ENCODE peak calls at places on chromosomes 12 and 14, in ten cellular contexts. G is adipocyte; M is suprapubic skin; L is CD4-positive, alpha-beta memory T cell; F is K562; S is H9; R is foreskin keratinocyte; J is stomach; D is right cardiac atrium; H is cardiac muscle cell. U is an unnamed sample. For H3K27me3 and H3K4me1, the result is how much of the 10 kb centered on the place peaks cover.

GRCh38 chr14:20332386-20332945 is 613 bp downstream of the CCNB1IP1 start:
- DNase-seq in G (peak), S (no peak), D (no peak), J (no peak), L (no peak), M (no peak), H (peak), F (peak), R (no peak), U (no peak)

GRCh38 chr14:85788834-85789233 is 258.9 kb downstream of the FLRT2 start:
- DNase-seq in F (no peak), M (no peak), G (no peak), J (no peak), D (no peak), R (no peak), S (no peak), L (no peak), H (no peak), U (no peak)

GRCh38 chr12:14989790-14990189 is 16.9 kb downstream of the PDE6H start:
- DNase-seq in F (no peak), J (no peak), G (no peak), H (no peak), L (no peak), D (no peak), S (no peak), M (no peak), R (no peak), U (no peak)

GRCh38 chr12:26239508-26240328 is 44.3 kb downstream of the SSPN start:
- DNase-seq in G (peak), R (peak), F (no peak), H (no peak), S (no peak), M (peak), D (peak), J (no peak), L (no peak), U (no peak)

GRCh38 chr12:12365931-12366431 is 9.1 kb downstream of the BORCS5 start:
- DNase-seq in R (no peak), D (no peak), G (peak), L (no peak), F (no peak), S (no peak), H (no peak), M (no peak), J (no peak), U (no peak)

GRCh38 chr14:24055971-24056799 is 4.4 kb downstream of the CARMIL3 start:
- DNase-seq in G (no peak), J (no peak), L (no peak), M (no peak), F (no peak), R (no peak), S (no peak), D (no peak), H (no peak), U (peak)

GRCh38 chr14:73223049-73223448 is 14.3 kb upstream of the PAPLN start:
- DNase-seq in R (no peak), L (no peak), D (no peak), S (no peak), J (no peak), G (peak), F (no peak), M (no peak), H (no peak), U (no peak)

GRCh38 chr12:27179399-27180214 is 64.5 kb upstream of the STK38L start:
- DNase-seq in M (no peak), S (no peak), J (no peak), L (no peak), D (no peak), F (no peak), R (peak), H (no peak), G (peak), U (no peak)

GRCh38 chr14:105500726-105501101 is 9.7 kb downstream of the TEDC1 start:
- DNase-seq in D (no peak), F (no peak), G (no peak), S (no peak), H (no peak), R (no peak), L (no peak), M (no peak), J (no peak), U (peak)

GRCh38 chr14:86057018-86057667 is 527.2 kb downstream of the FLRT2 start:
- DNase-seq in S (no peak), F (no peak), G (peak), D (no peak), R (no peak), H (peak), J (no peak), L (peak), M (no peak), U (no peak)

GRCh38 chr12:69024413-69024812 is 91.4 kb upstream of the CPM start:
- DNase-seq in F (no peak), L (no peak), G (no peak), J (peak), H (no peak), S (no peak), R (peak), M (peak), D (no peak), U (peak)

GRCh38 chr14:63713765-63714164 is 14.1 kb downstream of the SGPP1 start:
- DNase-seq in L (no peak), S (no peak), G (peak), J (no peak), D (no peak), F (no peak), R (no peak), M (no peak), H (no peak), U (no peak)

GRCh38 chr14:90483551-90483950 is 86.7 kb downstream of the CALM1 start:
- DNase-seq in M (no peak), L (peak), G (no peak), H (no peak), F (no peak), J (peak), S (peak), D (no peak), R (no peak), U (no peak)

GRCh38 chr12:93573552-93574223 is 1.2 kb downstream of the SOCS2 start:
- DNase-seq in S (no peak), F (no peak), G (no peak), M (peak), J (no peak), D (no peak), H (no peak), L (no peak), R (peak), U (no peak)

GRCh38 chr14:68318788-68319187 is 474.1 kb downstream of the ZFP36L1 start:
- DNase-seq in R (no peak), J (no peak), H (no peak), M (no peak), F (no peak), S (no peak), G (peak), D (no peak), L (no peak), U (no peak)

GRCh38 chr12:28306535-28306934 is 116.3 kb downstream of the CCDC91 start:
- DNase-seq in L (no peak), M (no peak), S (no peak), R (no peak), D (no peak), F (no peak), H (no peak), J (no peak), G (no peak), U (no peak)

GRCh38 chr12:2013111-2013510 is 8.9 kb upstream of the DCP1B start:
- DNase-seq in D (no peak), L (no peak), G (no peak), F (no peak), R (no peak), J (no peak), M (no peak), S (no peak), H (no peak), U (no peak)

GRCh38 chr12:125208942-125209341 is 143.7 kb downstream of the AACS start:
- DNase-seq in G (no peak), J (no peak), L (no peak), D (no peak), S (no peak), M (no peak), H (no peak), F (no peak), R (no peak), U (no peak)

GRCh38 chr14:103281496-103282231 is 52.4 kb upstream of the EIF5 start:
- DNase-seq in H (peak), M (no peak), S (peak), D (no peak), R (no peak), F (peak), G (peak), L (no peak), J (peak), U (no peak)

GRCh38 chr14:56666716-56667115 is 87.1 kb downstream of the TMEM260 start:
- DNase-seq in S (no peak), H (no peak), L (no peak), R (peak), F (no peak), M (no peak), D (no peak), G (peak), J (no peak), U (no peak)

GRCh38 chr12:47903927-47904646 is 707 bp downstream of the VDR start:
- DNase-seq in L (no peak), M (no peak), R (peak), J (peak), H (no peak), F (peak), D (peak), G (peak), S (peak), U (peak)

GRCh38 chr12:40581889-40582288 is 110.3 kb upstream of the CNTN1 start:
- DNase-seq in L (no peak), D (no peak), J (no peak), G (no peak), R (no peak), M (no peak), F (no peak), S (no peak), H (no peak), U (no peak)

GRCh38 chr14:68464716-68465115 is 328.2 kb downstream of the ZFP36L1 start:
- DNase-seq in H (no peak), R (peak), F (no peak), M (no peak), D (no peak), J (no peak), G (peak), S (no peak), L (no peak), U (peak)

GRCh38 chr14:73725116-73726024 is 11.2 kb upstream of the PNMA1 start:
- DNase-seq in G (no peak), L (no peak), D (peak), R (no peak), F (peak), S (no peak), M (no peak), J (no peak), H (no peak), U (peak)

GRCh38 chr12:93226356-93226755 is 151.4 kb upstream of the NUDT4 start:
- DNase-seq in S (no peak), J (no peak), G (no peak), F (no peak), M (no peak), H (no peak), R (no peak), L (no peak), D (no peak), U (no peak)

GRCh38 chr14:68607081-68607851 is 185.6 kb downstream of the ZFP36L1 start:
- DNase-seq in S (no peak), G (peak), L (no peak), M (peak), H (no peak), R (no peak), J (peak), D (peak), F (no peak), U (no peak)

GRCh38 chr12:131831635-131832041 is 3.4 kb downstream of the MMP17 start:
- DNase-seq in S (peak), D (peak), M (peak), H (no peak), R (no peak), G (peak), J (no peak), F (no peak), L (no peak), U (no peak)

GRCh38 chr14:80164991-80165390 is 46.3 kb downstream of the DIO2 start:
- DNase-seq in F (no peak), L (no peak), M (no peak), H (no peak), J (no peak), R (peak), D (no peak), S (no peak), G (peak), U (no peak)

GRCh38 chr12:112971248-112971647 is 7.1 kb upstream of the OAS2 start:
- DNase-seq in H (no peak), D (no peak), L (no peak), M (no peak), F (no peak), R (no peak), J (no peak), S (no peak), G (no peak), U (no peak)

DNA sequence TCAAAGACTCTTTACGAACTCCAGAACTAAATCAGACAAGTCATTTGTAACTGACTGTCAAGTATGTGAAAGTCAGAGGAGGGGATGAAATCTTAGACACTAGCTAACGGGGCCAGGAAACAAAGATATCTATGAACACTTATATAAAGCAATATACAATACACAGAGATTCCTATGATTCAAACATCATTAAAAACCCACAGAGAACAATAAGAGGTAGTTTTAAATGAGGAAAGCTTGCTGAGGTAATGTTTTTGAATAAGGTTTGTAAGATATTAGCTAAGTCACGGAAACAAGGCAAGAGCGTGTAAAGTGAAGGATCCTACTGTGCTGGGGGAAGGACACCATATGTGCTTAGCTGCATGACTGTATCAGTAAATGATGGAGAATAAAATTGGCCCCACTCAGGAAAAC is 36.7 kb downstream of the SAV1 start:
- DNase-seq in D (no peak), J (no peak), R (no peak), G (no peak), F (no peak), S (no peak), H (no peak), M (no peak), L (no peak), U (no peak)
- H3K27me3 ChIP-seq in D (under half), J (under half), R (under half), G (under half), F (under half), S (under half), H (under half), M (under half), L (under half), U (under half)

GRCh38 chr12:89083491-89083890 is 268.8 kb downstream of the DUSP6 start:
- DNase-seq in R (no peak), H (no peak), J (no peak), D (no peak), F (no peak), G (no peak), L (no peak), S (no peak), M (no peak), U (no peak)
- H3K4me1 ChIP-seq in R (under half), H (under half), J (under half), D (under half), F (under half), G (under half), L (under half), S (under half), M (under half), U (under half)

GRCh38 chr12:109539508-109539907 is 33.8 kb downstream of the MMAB start:
- DNase-seq in L (no peak), R (no peak), J (no peak), M (no peak), G (peak), F (no peak), D (no peak), S (no peak), H (no peak), U (no peak)
- H3K27me3 ChIP-seq in L (under half), R (under half), J (under half), M (under half), G (under half), F (under half), D (under half), S (under half), H (under half), U (under half)

DNA sequence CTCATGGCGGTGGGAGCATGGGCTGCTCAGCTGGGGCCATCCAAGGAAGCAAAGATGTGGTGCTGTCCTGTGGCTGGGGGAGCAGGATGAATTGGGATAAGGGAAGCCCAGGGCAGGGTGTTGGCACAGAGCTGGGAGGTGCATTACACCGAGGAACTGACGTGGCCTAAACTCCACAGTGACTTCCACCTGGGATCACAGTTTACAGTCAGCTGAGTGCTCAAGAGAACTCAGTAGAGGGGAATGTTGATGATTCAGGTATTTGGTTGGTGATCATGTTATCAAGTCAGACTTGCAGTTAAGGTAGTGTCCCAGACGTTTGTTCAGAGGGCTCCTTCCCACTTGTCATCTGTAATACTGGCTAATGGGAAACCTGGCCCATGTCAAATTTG is 73.7 kb downstream of the PPP2R5C start:
- DNase-seq in F (no peak), H (no peak), G (no peak), S (no peak), L (no peak), J (no peak), R (peak), D (peak), M (no peak), U (no peak)
- H3K4me1 ChIP-seq in F (under half), H (under half), G (under half), S (under half), L (half or more), J (half or more), R (under half), D (under half), M (under half), U (under half)